ENCODE peak calls at places on chromosomes 5 and 9, in eight cellular contexts. V, Z, L, G, W, N, P and I are unnamed samples. For H3K36me3, the result is how much of the 10 kb centered on the place peaks cover.

GRCh38 chr9:93120846-93121315 is 13.2 kb downstream of the NINJ1 start:
- DNase-seq in P (peak), L (no peak), G (no peak), W (peak), V (no peak), N (no peak), Z (peak), I (no peak)

GRCh38 chr5:3837544-3837943 is 241.9 kb downstream of the IRX1 start:
- DNase-seq in V (no peak), L (no peak), P (no peak), G (no peak), N (no peak), Z (no peak), W (no peak), I (no peak)

GRCh38 chr9:34650816-34651215 is 1.2 kb upstream of the IL11RA start:
- DNase-seq in P (no peak), Z (no peak), V (no peak), W (no peak), N (no peak), L (no peak), G (no peak), I (no peak)

GRCh38 chr9:98706651-98707103 is 2.1 kb downstream of the GABBR2 start:
- DNase-seq in V (no peak), L (no peak), W (no peak), P (no peak), Z (no peak), G (no peak), N (peak), I (no peak)

GRCh38 chr9:12916037-12916436 is 141.2 kb downstream of the LURAP1L start:
- DNase-seq in Z (no peak), L (peak), N (no peak), G (no peak), W (no peak), P (no peak), V (no peak), I (no peak)

GRCh38 chr5:142699105-142699720 is 13.3 kb upstream of the FGF1 start:
- DNase-seq in N (peak), V (peak), G (peak), Z (peak), P (peak), L (peak), W (peak), I (peak)

GRCh38 chr5:150104550-150104870 is 18.2 kb upstream of the CSF1R start:
- DNase-seq in Z (no peak), N (no peak), V (no peak), W (no peak), P (no peak), L (no peak), G (no peak), I (no peak)

GRCh38 chr9:116378873-116379272 is 225.3 kb downstream of the PAPPA start:
- DNase-seq in N (no peak), L (no peak), G (no peak), W (no peak), P (no peak), Z (no peak), V (no peak), I (no peak)

GRCh38 chr9:122392284-122392683 is 21.5 kb downstream of the PTGS1 start:
- DNase-seq in G (no peak), V (no peak), L (no peak), Z (no peak), P (no peak), W (no peak), N (no peak), I (no peak)

GRCh38 chr5:113325054-113325453 is 109.7 kb downstream of the TSSK1B start:
- DNase-seq in Z (no peak), W (no peak), N (no peak), V (no peak), L (no peak), G (no peak), P (no peak), I (no peak)

GRCh38 chr9:36781532-36781931 is 208.8 kb downstream of the MELK start:
- DNase-seq in W (no peak), L (peak), V (peak), N (no peak), G (no peak), P (no peak), Z (no peak), I (no peak)

GRCh38 chr9:27310582-27310981 is 13.6 kb upstream of the EQTN start:
- DNase-seq in P (no peak), W (no peak), V (no peak), L (no peak), Z (no peak), G (no peak), N (no peak), I (no peak)

GRCh38 chr5:147809830-147810666 is 21.4 kb downstream of the SPINK1 start:
- DNase-seq in Z (no peak), W (no peak), V (no peak), N (no peak), P (no peak), L (no peak), G (no peak), I (no peak)

GRCh38 chr5:159504857-159505304 is 174.6 kb upstream of the IL12B start:
- DNase-seq in W (no peak), N (peak), L (no peak), P (no peak), Z (peak), V (no peak), G (no peak), I (peak)

GRCh38 chr5:71475788-71476384 is 20.4 kb downstream of the BDP1 start:
- DNase-seq in L (no peak), Z (no peak), G (no peak), N (no peak), V (no peak), W (no peak), P (no peak), I (no peak)

GRCh38 chr5:59036274-59036961 is 453.5 kb downstream of the RAB3C start:
- DNase-seq in G (peak), L (peak), W (no peak), Z (peak), V (no peak), N (peak), P (peak), I (no peak)

GRCh38 chr5:52457808-52458207 is 329.9 kb upstream of the ITGA1 start:
- DNase-seq in W (no peak), P (no peak), N (no peak), V (no peak), G (no peak), L (no peak), Z (no peak), I (no peak)

GRCh38 chr5:141840295-141840812 is 37.9 kb downstream of the PCDH1 start:
- DNase-seq in G (no peak), W (no peak), L (no peak), V (no peak), N (no peak), Z (no peak), P (no peak), I (no peak)

GRCh38 chr9:107874591-107875374 is 385.2 kb upstream of the KLF4 start:
- DNase-seq in L (no peak), Z (no peak), P (no peak), W (no peak), N (no peak), V (no peak), G (no peak), I (no peak)

GRCh38 chr5:75021229-75021628 is 31.1 kb downstream of the GCNT4 start:
- DNase-seq in L (no peak), G (no peak), W (no peak), Z (no peak), V (no peak), P (no peak), N (no peak), I (no peak)

GRCh38 chr5:19534751-19535150 is 453.2 kb downstream of the CDH18 start:
- DNase-seq in L (no peak), G (no peak), P (no peak), N (no peak), Z (no peak), V (no peak), W (no peak), I (no peak)

GRCh38 chr5:152704286-152704685 is 299.2 kb upstream of the NMUR2 start:
- DNase-seq in N (no peak), Z (no peak), V (no peak), P (no peak), W (no peak), G (no peak), L (no peak), I (no peak)

GRCh38 chr9:116212986-116213672 is 59.5 kb downstream of the PAPPA start:
- DNase-seq in W (no peak), G (no peak), Z (no peak), L (no peak), V (no peak), N (no peak), P (no peak), I (no peak)

GRCh38 chr5:74624931-74625505 is 15.5 kb downstream of the ENC1 start:
- DNase-seq in P (no peak), W (no peak), L (no peak), G (no peak), Z (no peak), N (no peak), V (no peak), I (no peak)

GRCh38 chr5:124736111-124736813 is 10.2 kb downstream of the ZNF608 start:
- DNase-seq in N (peak), W (no peak), V (peak), Z (no peak), G (no peak), P (no peak), L (no peak), I (no peak)

GRCh38 chr9:124342946-124343485 is 72.2 kb downstream of the PSMB7 start:
- DNase-seq in V (no peak), G (no peak), W (no peak), L (no peak), N (peak), Z (peak), P (peak), I (no peak)

GRCh38 chr5:114174131-114174530 is 187.7 kb upstream of the KCNN2 start:
- DNase-seq in N (peak), P (no peak), W (no peak), V (no peak), G (no peak), Z (no peak), L (no peak), I (no peak)

GRCh38 chr9:85745203-85745602 is 3.4 kb upstream of the AGTPBP1 start:
- DNase-seq in P (no peak), N (no peak), Z (no peak), V (no peak), G (no peak), W (no peak), L (no peak), I (no peak)

GRCh38 chr9:93663877-93664548 is 87.6 kb downstream of the PHF2 start:
- DNase-seq in V (no peak), G (no peak), Z (no peak), L (no peak), W (peak), N (no peak), P (peak), I (peak)

GRCh38 chr9:127393680-127394079 is 3.3 kb upstream of the SLC2A8 start:
- DNase-seq in L (no peak), W (no peak), V (no peak), G (no peak), P (no peak), N (no peak), Z (no peak), I (no peak)

GRCh38 chr5:133236976-133237375 is 185.2 kb downstream of the HSPA4 start:
- DNase-seq in V (no peak), N (no peak), G (no peak), W (no peak), P (no peak), Z (no peak), L (no peak), I (peak)

GRCh38 chr5:119367502-119368237 is 11.9 kb downstream of the TNFAIP8 start:
- DNase-seq in N (no peak), L (no peak), W (no peak), Z (no peak), G (no peak), V (no peak), P (no peak), I (no peak)

GRCh38 chr9:126403451-126403850 is 76.8 kb downstream of the MVB12B start:
- DNase-seq in L (no peak), V (no peak), P (no peak), Z (no peak), G (no peak), N (no peak), W (no peak), I (no peak)

GRCh38 chr5:79235578-79236363 is at the start of gene JMY:
- DNase-seq in L (peak), W (peak), P (peak), V (peak), G (no peak), N (peak), Z (peak), I (peak)

GRCh38 chr5:90590170-90590569 is 31.6 kb downstream of the ADGRV1 start:
- DNase-seq in W (no peak), V (no peak), G (no peak), Z (no peak), N (no peak), P (no peak), L (no peak), I (no peak)
- H3K36me3 ChIP-seq in W (under half), V (under half), G (under half), Z (under half), N (under half), P (under half), L (under half), I (under half)

DNA sequence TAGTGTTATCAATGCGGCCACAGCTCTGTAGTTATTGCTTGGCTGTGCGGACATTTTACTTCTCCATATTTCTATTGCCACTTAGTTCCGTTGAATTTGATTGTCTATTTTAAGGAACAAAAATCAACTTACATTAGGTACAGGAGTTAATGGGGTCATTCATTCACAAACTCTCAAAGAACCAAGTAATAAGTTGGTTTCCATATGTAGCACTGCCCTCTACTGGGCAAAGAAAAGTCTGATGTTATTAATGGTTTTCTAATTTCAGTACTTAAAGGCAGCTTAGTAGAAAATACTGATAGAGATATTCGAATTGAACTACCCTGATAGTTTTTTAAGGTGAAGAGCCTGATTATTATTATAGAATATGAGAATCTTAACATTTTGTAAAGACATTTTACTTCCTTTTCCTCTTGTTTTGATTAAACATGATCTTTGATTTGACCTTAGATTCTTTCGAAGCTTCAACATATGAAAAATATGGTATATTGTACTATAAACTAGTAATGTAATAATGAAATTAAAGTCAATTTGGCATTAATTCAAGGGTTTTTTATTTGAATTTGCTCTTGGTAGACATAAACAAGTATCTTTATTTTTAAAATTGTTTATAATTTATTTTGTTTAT is 119.5 kb upstream of the CTNND2 start:
- DNase-seq in L (no peak), Z (no peak), G (peak), P (no peak), V (peak), W (no peak), N (peak), I (no peak)
- TF ChIP-seq CTCF in L (peak), Z (peak), G (peak), P (peak), V (peak), W (peak), N (peak), I (peak)

GRCh38 chr9:133974631-133975341 is 17.3 kb downstream of the VAV2 start:
- DNase-seq in W (peak), L (no peak), N (no peak), G (no peak), Z (peak), P (peak), V (peak), I (peak)
- H3K27ac ChIP-seq in W (peak), L (no peak), N (no peak), G (no peak), Z (no peak), P (no peak), V (no peak), I (no peak)

GRCh38 chr5:134817006-134817405 is 28.8 kb upstream of the C5orf24 start:
- DNase-seq in N (no peak), P (no peak), W (no peak), Z (no peak), G (no peak), V (no peak), L (no peak), I (no peak)

GRCh38 chr5:134818776-134819175 is 27.0 kb upstream of the C5orf24 start:
- DNase-seq in Z (no peak), V (no peak), N (no peak), P (no peak), G (no peak), L (no peak), W (no peak), I (no peak)

GRCh38 chr5:134813827-134814226 is 31.9 kb upstream of the C5orf24 start:
- DNase-seq in G (no peak), N (no peak), L (no peak), P (no peak), W (no peak), Z (no peak), V (no peak), I (no peak)

DNA sequence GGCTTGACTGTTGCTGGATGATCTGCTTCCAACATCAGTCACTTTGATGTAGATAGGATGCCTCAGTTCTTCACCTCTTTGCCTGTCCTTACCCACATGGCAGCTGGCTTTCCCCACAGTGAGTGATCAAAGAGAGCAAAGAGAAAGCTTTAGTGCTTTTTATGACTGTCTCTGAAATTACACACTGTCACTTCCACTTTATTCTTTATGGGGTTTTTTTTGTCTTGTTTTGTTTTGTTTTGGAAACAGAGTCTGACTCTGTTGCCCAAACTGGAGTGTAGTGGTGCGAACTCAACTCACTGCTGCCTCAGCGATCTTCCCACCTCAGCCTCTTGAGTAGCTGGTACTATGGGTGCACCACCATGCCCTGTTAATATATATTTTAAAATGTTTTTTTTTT is 32.4 kb upstream of the C5orf24 start:
- DNase-seq in P (no peak), N (no peak), G (no peak), Z (no peak), L (no peak), W (no peak), V (no peak), I (no peak)
- H3K36me3 ChIP-seq in P (half or more), N (under half), G (under half), Z (under half), L (half or more), W (under half), V (under half), I (half or more)

GRCh38 chr9:79603222-79603925 is 31.6 kb downstream of the TLE4 start:
- DNase-seq in G (no peak), L (no peak), W (no peak), V (no peak), N (no peak), Z (no peak), P (no peak), I (no peak)
- TF ChIP-seq CTCF in G (no peak), L (no peak), W (no peak), V (no peak), N (peak), Z (no peak), P (no peak), I (no peak)

GRCh38 chr9:110977259-110977709 is 61.0 kb downstream of the LPAR1 start:
- DNase-seq in G (peak), V (peak), P (no peak), L (peak), W (peak), Z (peak), N (peak), I (no peak)
- H3K27ac ChIP-seq in G (no peak), V (no peak), P (no peak), L (peak), W (no peak), Z (no peak), N (no peak), I (no peak)

DNA sequence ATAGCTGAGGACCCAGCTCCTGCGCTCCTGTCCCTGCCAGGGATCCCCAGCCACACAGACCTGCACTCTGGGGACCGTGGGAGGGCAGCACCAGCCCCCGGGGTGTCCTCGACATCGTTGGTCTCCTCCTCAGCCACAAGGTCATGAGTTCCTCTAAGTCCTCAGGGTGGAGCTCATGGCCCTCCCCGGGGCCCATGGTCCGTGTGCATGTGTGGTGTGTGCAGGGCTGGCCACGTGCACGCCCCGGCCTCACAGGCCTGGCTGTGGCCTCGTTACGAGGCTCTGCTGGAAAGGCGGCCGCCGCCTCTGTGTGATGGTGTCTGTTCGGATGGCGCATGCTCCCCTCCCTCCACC is 16.1 kb upstream of the AJM1 start:
- DNase-seq in W (no peak), P (no peak), L (no peak), V (no peak), G (no peak), N (no peak), Z (no peak), I (no peak)
- H3K36me3 ChIP-seq in W (under half), P (half or more), L (under half), V (under half), G (under half), N (half or more), Z (under half), I (half or more)

GRCh38 chr5:28766565-28767158 is 1728.3 kb upstream of the CDH9 start:
- DNase-seq in W (no peak), Z (no peak), G (peak), V (no peak), L (peak), N (peak), P (no peak), I (no peak)
- TF ChIP-seq CTCF in W (no peak), Z (no peak), G (peak), V (no peak), L (peak), N (peak), P (no peak), I (peak)

DNA sequence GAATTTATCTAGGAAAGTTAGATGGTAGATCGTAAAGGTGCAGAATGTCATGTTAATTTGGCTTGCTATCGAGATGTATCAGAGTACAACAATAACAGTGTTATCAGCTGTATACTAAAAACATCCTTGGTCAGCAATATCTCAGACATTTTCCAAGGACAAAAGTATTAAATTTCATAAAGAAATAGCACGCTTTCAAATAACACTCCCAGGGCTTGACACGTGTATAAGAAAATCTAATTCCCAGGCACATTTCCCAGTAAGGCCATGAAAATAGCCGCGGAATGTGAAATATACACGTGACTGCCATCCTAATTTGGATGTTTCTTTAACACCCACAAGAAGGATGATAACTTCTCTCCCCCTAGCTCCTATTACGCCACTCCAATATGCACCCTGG is 17.7 kb upstream of the SYK start:
- DNase-seq in W (no peak), Z (no peak), N (no peak), V (no peak), L (no peak), G (no peak), P (no peak), I (no peak)
- H3K27ac ChIP-seq in W (no peak), Z (no peak), N (no peak), V (no peak), L (no peak), G (no peak), P (no peak), I (no peak)